ENCODE peak calls at places on chromosome 16, in six cellular contexts. M, X, A, R, K and T are unnamed samples.

GRCh38 chr16:57377080-57377841 is 5.0 kb downstream of the CX3CL1 start:
- DNase-seq in R (no peak), X (no peak), K (no peak), M (peak; percentile 87), A (no peak), T (no peak)

GRCh38 chr16:12547608-12547922 is 256.1 kb downstream of the CPPED1 start:
- DNase-seq in K (no peak), M (no peak), A (no peak), R (no peak), X (no peak), T (no peak)

GRCh38 chr16:67923414-67924127 is 8.1 kb downstream of the CTRL start:
- DNase-seq in R (no peak), A (no peak), K (no peak), M (no peak), X (no peak), T (no peak)

GRCh38 chr16:78633551-78633950 is 534.1 kb downstream of the WWOX start:
- DNase-seq in X (no peak), M (no peak), K (no peak), R (no peak), A (no peak), T (no peak)

GRCh38 chr16:30518552-30518951 is 7.8 kb downstream of the ZNF768 start:
- DNase-seq in X (no peak), R (no peak), A (no peak), M (peak; percentile 5), K (no peak), T (no peak)

GRCh38 chr16:84029297-84030096 is 13.1 kb downstream of the SLC38A8 start:
- DNase-seq in X (no peak), M (no peak), A (no peak), R (no peak), K (no peak), T (no peak)

GRCh38 chr16:9409753-9410493 is 318.5 kb downstream of the HAPSTR1 start:
- DNase-seq in M (no peak), X (no peak), R (no peak), A (no peak), K (no peak), T (no peak)

GRCh38 chr16:85675528-85675927 is 13.2 kb downstream of the GINS2 start:
- DNase-seq in R (peak; percentile 44), M (peak; percentile 37), K (no peak), A (no peak), X (no peak), T (peak; percentile 27)

GRCh38 chr16:59783191-59783590 is 1049.1 kb upstream of the GOT2 start:
- DNase-seq in A (no peak), R (peak; percentile 2), K (no peak), X (no peak), M (no peak), T (peak; percentile 65)